ENCODE peak calls at places on chromosome 1, in ten cellular contexts. One of them, this sample, is unnamed.

GRCh38 chr1:10939654-10940450 is 72.6 kb upstream of the TARDBP start:
- DNase-seq in GM12865: peak
- DNase-seq in WTC11: no peak
- DNase-seq in AG04449: no peak
- DNase-seq in body of pancreas: no peak
- DNase-seq in progenitor cell of endocrine pancreas: no peak
- DNase-seq in choroid plexus epithelial cell: peak
- DNase-seq in psoas muscle: no peak
- DNase-seq in brain microvascular endothelial cell: no peak
- DNase-seq in GM20000: peak
- DNase-seq in this sample: no peak

GRCh38 chr1:97461782-97462181 is 459.1 kb downstream of the DPYD start:
- DNase-seq in GM12865: peak
- DNase-seq in WTC11: no peak
- DNase-seq in AG04449: no peak
- DNase-seq in body of pancreas: no peak
- DNase-seq in progenitor cell of endocrine pancreas: no peak
- DNase-seq in choroid plexus epithelial cell: no peak
- DNase-seq in psoas muscle: no peak
- DNase-seq in brain microvascular endothelial cell: no peak
- DNase-seq in GM20000: peak
- DNase-seq in this sample: no peak

GRCh38 chr1:28056129-28056925 is 32.1 kb downstream of the EYA3 start:
- DNase-seq in GM12865: peak
- DNase-seq in WTC11: no peak
- DNase-seq in AG04449: no peak
- DNase-seq in body of pancreas: no peak
- DNase-seq in progenitor cell of endocrine pancreas: no peak
- DNase-seq in choroid plexus epithelial cell: no peak
- DNase-seq in psoas muscle: no peak
- DNase-seq in brain microvascular endothelial cell: no peak
- DNase-seq in GM20000: peak
- DNase-seq in this sample: no peak

GRCh38 chr1:117051224-117052064 is 8.7 kb upstream of the TTF2 start:
- DNase-seq in GM12865: peak
- DNase-seq in WTC11: no peak
- DNase-seq in AG04449: no peak
- DNase-seq in body of pancreas: peak
- DNase-seq in progenitor cell of endocrine pancreas: no peak
- DNase-seq in choroid plexus epithelial cell: no peak
- DNase-seq in psoas muscle: no peak
- DNase-seq in brain microvascular endothelial cell: no peak
- DNase-seq in GM20000: peak
- DNase-seq in this sample: no peak

GRCh38 chr1:51624851-51625250 is 8.0 kb downstream of the OSBPL9 start:
- DNase-seq in GM12865: no peak
- DNase-seq in WTC11: no peak
- DNase-seq in AG04449: no peak
- DNase-seq in body of pancreas: no peak
- DNase-seq in progenitor cell of endocrine pancreas: no peak
- DNase-seq in choroid plexus epithelial cell: no peak
- DNase-seq in psoas muscle: no peak
- DNase-seq in brain microvascular endothelial cell: no peak
- DNase-seq in GM20000: no peak
- DNase-seq in this sample: no peak

GRCh38 chr1:166302919-166303758 is 136.3 kb upstream of the FAM78B start:
- DNase-seq in GM12865: peak
- DNase-seq in WTC11: no peak
- DNase-seq in AG04449: no peak
- DNase-seq in body of pancreas: no peak
- DNase-seq in progenitor cell of endocrine pancreas: no peak
- DNase-seq in choroid plexus epithelial cell: no peak
- DNase-seq in psoas muscle: no peak
- DNase-seq in brain microvascular endothelial cell: no peak
- DNase-seq in GM20000: no peak
- DNase-seq in this sample: no peak

GRCh38 chr1:56113679-56114078 is 465.7 kb downstream of the PLPP3 start:
- DNase-seq in GM12865: no peak
- DNase-seq in WTC11: no peak
- DNase-seq in AG04449: no peak
- DNase-seq in body of pancreas: no peak
- DNase-seq in progenitor cell of endocrine pancreas: no peak
- DNase-seq in choroid plexus epithelial cell: no peak
- DNase-seq in psoas muscle: no peak
- DNase-seq in brain microvascular endothelial cell: no peak
- DNase-seq in GM20000: no peak
- DNase-seq in this sample: no peak

GRCh38 chr1:77589231-77589630 is 93.2 kb downstream of the ZZZ3 start:
- DNase-seq in GM12865: no peak
- DNase-seq in WTC11: no peak
- DNase-seq in AG04449: no peak
- DNase-seq in body of pancreas: no peak
- DNase-seq in progenitor cell of endocrine pancreas: no peak
- DNase-seq in choroid plexus epithelial cell: no peak
- DNase-seq in psoas muscle: no peak
- DNase-seq in brain microvascular endothelial cell: no peak
- DNase-seq in GM20000: no peak
- DNase-seq in this sample: no peak

GRCh38 chr1:113963281-113963906 is 15.9 kb upstream of the OLFML3 start:
- DNase-seq in GM12865: no peak
- DNase-seq in WTC11: no peak
- DNase-seq in AG04449: no peak
- DNase-seq in body of pancreas: no peak
- DNase-seq in progenitor cell of endocrine pancreas: no peak
- DNase-seq in choroid plexus epithelial cell: no peak
- DNase-seq in psoas muscle: no peak
- DNase-seq in brain microvascular endothelial cell: no peak
- DNase-seq in GM20000: no peak
- DNase-seq in this sample: no peak

GRCh38 chr1:22806584-22806983 is 95.9 kb downstream of the EPHB2 start:
- DNase-seq in GM12865: no peak
- DNase-seq in WTC11: no peak
- DNase-seq in AG04449: no peak
- DNase-seq in body of pancreas: no peak
- DNase-seq in progenitor cell of endocrine pancreas: no peak
- DNase-seq in choroid plexus epithelial cell: no peak
- DNase-seq in psoas muscle: no peak
- DNase-seq in brain microvascular endothelial cell: no peak
- DNase-seq in GM20000: no peak
- DNase-seq in this sample: no peak

GRCh38 chr1:54408701-54409066 is 2.5 kb upstream of the SSBP3 start:
- DNase-seq in GM12865: no peak
- DNase-seq in WTC11: no peak
- DNase-seq in AG04449: no peak
- DNase-seq in body of pancreas: no peak
- DNase-seq in progenitor cell of endocrine pancreas: no peak
- DNase-seq in choroid plexus epithelial cell: no peak
- DNase-seq in psoas muscle: no peak
- DNase-seq in brain microvascular endothelial cell: no peak
- DNase-seq in GM20000: no peak
- DNase-seq in this sample: no peak

DNA sequence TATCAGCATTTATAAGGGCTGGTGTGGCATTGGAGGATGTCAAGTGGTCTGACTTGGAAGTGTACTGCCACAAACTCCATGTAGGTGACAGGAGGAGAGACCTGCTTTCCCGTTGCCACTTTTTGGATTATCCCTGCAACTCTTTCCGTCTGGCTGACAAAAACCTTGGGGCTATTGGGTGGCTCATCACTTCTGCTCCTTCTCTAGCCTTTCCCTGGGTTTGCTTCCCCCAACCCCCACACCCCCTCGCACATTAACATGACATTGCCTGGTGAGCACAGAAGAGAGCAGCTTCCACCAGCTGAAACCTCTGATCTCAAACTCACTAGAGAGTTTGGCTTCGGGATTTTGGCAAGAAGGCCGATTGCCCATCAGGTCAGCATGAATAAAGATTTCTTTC is 39.2 kb downstream of the PROX1 start:
- DNase-seq in GM12865: no peak
- DNase-seq in WTC11: peak
- DNase-seq in AG04449: no peak
- DNase-seq in body of pancreas: no peak
- DNase-seq in progenitor cell of endocrine pancreas: no peak
- DNase-seq in choroid plexus epithelial cell: no peak
- DNase-seq in psoas muscle: no peak
- DNase-seq in brain microvascular endothelial cell: no peak
- DNase-seq in GM20000: no peak
- DNase-seq in this sample: no peak
- TF ChIP-seq CTCF in GM12865: no peak
- TF ChIP-seq CTCF in WTC11: no peak
- TF ChIP-seq CTCF in AG04449: no peak
- TF ChIP-seq CTCF in body of pancreas: no peak
- TF ChIP-seq CTCF in progenitor cell of endocrine pancreas: no peak
- TF ChIP-seq CTCF in choroid plexus epithelial cell: no peak
- TF ChIP-seq CTCF in psoas muscle: no peak
- TF ChIP-seq CTCF in brain microvascular endothelial cell: no peak
- TF ChIP-seq CTCF in GM20000: no peak
- TF ChIP-seq CTCF in this sample: no peak

GRCh38 chr1:212666116-212666775 is 33.4 kb downstream of the BATF3 start:
- DNase-seq in GM12865: no peak
- DNase-seq in WTC11: no peak
- DNase-seq in AG04449: no peak
- DNase-seq in body of pancreas: no peak
- DNase-seq in progenitor cell of endocrine pancreas: no peak
- DNase-seq in choroid plexus epithelial cell: no peak
- DNase-seq in psoas muscle: no peak
- DNase-seq in brain microvascular endothelial cell: no peak
- DNase-seq in GM20000: no peak
- DNase-seq in this sample: no peak
- TF ChIP-seq CTCF in GM12865: no peak
- TF ChIP-seq CTCF in WTC11: no peak
- TF ChIP-seq CTCF in AG04449: no peak
- TF ChIP-seq CTCF in body of pancreas: no peak
- TF ChIP-seq CTCF in progenitor cell of endocrine pancreas: no peak
- TF ChIP-seq CTCF in choroid plexus epithelial cell: no peak
- TF ChIP-seq CTCF in psoas muscle: no peak
- TF ChIP-seq CTCF in brain microvascular endothelial cell: no peak
- TF ChIP-seq CTCF in GM20000: no peak
- TF ChIP-seq CTCF in this sample: no peak

GRCh38 chr1:91502138-91502881 is 1.7 kb downstream of the CDC7 start:
- DNase-seq in GM12865: no peak
- DNase-seq in WTC11: no peak
- DNase-seq in AG04449: no peak
- DNase-seq in body of pancreas: no peak
- DNase-seq in progenitor cell of endocrine pancreas: no peak
- DNase-seq in choroid plexus epithelial cell: no peak
- DNase-seq in psoas muscle: no peak
- DNase-seq in brain microvascular endothelial cell: no peak
- DNase-seq in GM20000: no peak
- DNase-seq in this sample: no peak

GRCh38 chr1:91499346-91499745 is 1.3 kb upstream of the CDC7 start:
- DNase-seq in GM12865: no peak
- DNase-seq in WTC11: no peak
- DNase-seq in AG04449: no peak
- DNase-seq in body of pancreas: no peak
- DNase-seq in progenitor cell of endocrine pancreas: no peak
- DNase-seq in choroid plexus epithelial cell: no peak
- DNase-seq in psoas muscle: no peak
- DNase-seq in brain microvascular endothelial cell: no peak
- DNase-seq in GM20000: no peak
- DNase-seq in this sample: no peak

GRCh38 chr1:91501527-91501859 is 842 bp downstream of the CDC7 start:
- DNase-seq in GM12865: peak
- DNase-seq in WTC11: no peak
- DNase-seq in AG04449: no peak
- DNase-seq in body of pancreas: no peak
- DNase-seq in progenitor cell of endocrine pancreas: no peak
- DNase-seq in choroid plexus epithelial cell: peak
- DNase-seq in psoas muscle: no peak
- DNase-seq in brain microvascular endothelial cell: peak
- DNase-seq in GM20000: peak
- DNase-seq in this sample: no peak

GRCh38 chr1:91499904-91500755 is 521 bp upstream of the CDC7 start:
- DNase-seq in GM12865: no peak
- DNase-seq in WTC11: no peak
- DNase-seq in AG04449: no peak
- DNase-seq in body of pancreas: no peak
- DNase-seq in progenitor cell of endocrine pancreas: no peak
- DNase-seq in choroid plexus epithelial cell: no peak
- DNase-seq in psoas muscle: no peak
- DNase-seq in brain microvascular endothelial cell: no peak
- DNase-seq in GM20000: peak
- DNase-seq in this sample: no peak

GRCh38 chr1:91500756-91501526 is at the start of gene CDC7:
- DNase-seq in GM12865: peak
- DNase-seq in WTC11: peak
- DNase-seq in AG04449: peak
- DNase-seq in body of pancreas: peak
- DNase-seq in progenitor cell of endocrine pancreas: peak
- DNase-seq in choroid plexus epithelial cell: peak
- DNase-seq in psoas muscle: peak
- DNase-seq in brain microvascular endothelial cell: peak
- DNase-seq in GM20000: peak
- DNase-seq in this sample: peak
- TF ChIP-seq CTCF in GM12865: peak
- TF ChIP-seq CTCF in WTC11: no peak
- TF ChIP-seq CTCF in AG04449: peak
- TF ChIP-seq CTCF in body of pancreas: peak
- TF ChIP-seq CTCF in progenitor cell of endocrine pancreas: peak
- TF ChIP-seq CTCF in choroid plexus epithelial cell: peak
- TF ChIP-seq CTCF in psoas muscle: peak
- TF ChIP-seq CTCF in brain microvascular endothelial cell: peak
- TF ChIP-seq CTCF in GM20000: peak
- TF ChIP-seq CTCF in this sample: no peak

GRCh38 chr1:147812799-147813198 is 52.4 kb upstream of the GJA5 start:
- DNase-seq in GM12865: no peak
- DNase-seq in WTC11: no peak
- DNase-seq in AG04449: no peak
- DNase-seq in body of pancreas: no peak
- DNase-seq in progenitor cell of endocrine pancreas: no peak
- DNase-seq in choroid plexus epithelial cell: peak
- DNase-seq in psoas muscle: no peak
- DNase-seq in brain microvascular endothelial cell: no peak
- DNase-seq in GM20000: no peak
- DNase-seq in this sample: no peak

GRCh38 chr1:147811751-147812150 is 51.3 kb upstream of the GJA5 start:
- DNase-seq in GM12865: no peak
- DNase-seq in WTC11: no peak
- DNase-seq in AG04449: no peak
- DNase-seq in body of pancreas: no peak
- DNase-seq in progenitor cell of endocrine pancreas: no peak
- DNase-seq in choroid plexus epithelial cell: no peak
- DNase-seq in psoas muscle: no peak
- DNase-seq in brain microvascular endothelial cell: no peak
- DNase-seq in GM20000: no peak
- DNase-seq in this sample: no peak

GRCh38 chr1:147820898-147821297 is 60.5 kb upstream of the GJA5 start:
- DNase-seq in GM12865: no peak
- DNase-seq in WTC11: no peak
- DNase-seq in AG04449: no peak
- DNase-seq in body of pancreas: no peak
- DNase-seq in progenitor cell of endocrine pancreas: no peak
- DNase-seq in choroid plexus epithelial cell: no peak
- DNase-seq in psoas muscle: no peak
- DNase-seq in brain microvascular endothelial cell: no peak
- DNase-seq in GM20000: no peak
- DNase-seq in this sample: no peak

GRCh38 chr1:147811273-147811672 is 50.9 kb upstream of the GJA5 start:
- DNase-seq in GM12865: no peak
- DNase-seq in WTC11: no peak
- DNase-seq in AG04449: no peak
- DNase-seq in body of pancreas: no peak
- DNase-seq in progenitor cell of endocrine pancreas: no peak
- DNase-seq in choroid plexus epithelial cell: no peak
- DNase-seq in psoas muscle: no peak
- DNase-seq in brain microvascular endothelial cell: no peak
- DNase-seq in GM20000: no peak
- DNase-seq in this sample: no peak

GRCh38 chr1:147815503-147815902 is 55.1 kb upstream of the GJA5 start:
- DNase-seq in GM12865: no peak
- DNase-seq in WTC11: no peak
- DNase-seq in AG04449: no peak
- DNase-seq in body of pancreas: no peak
- DNase-seq in progenitor cell of endocrine pancreas: no peak
- DNase-seq in choroid plexus epithelial cell: no peak
- DNase-seq in psoas muscle: no peak
- DNase-seq in brain microvascular endothelial cell: no peak
- DNase-seq in GM20000: no peak
- DNase-seq in this sample: no peak
- TF ChIP-seq CTCF in GM12865: no peak
- TF ChIP-seq CTCF in WTC11: no peak
- TF ChIP-seq CTCF in AG04449: no peak
- TF ChIP-seq CTCF in body of pancreas: no peak
- TF ChIP-seq CTCF in progenitor cell of endocrine pancreas: no peak
- TF ChIP-seq CTCF in choroid plexus epithelial cell: peak
- TF ChIP-seq CTCF in psoas muscle: no peak
- TF ChIP-seq CTCF in brain microvascular endothelial cell: peak
- TF ChIP-seq CTCF in GM20000: no peak
- TF ChIP-seq CTCF in this sample: no peak

This sample was measured in lower leg skin.